ENCODE peak calls at places on chromosomes 5 and 9, in eight cellular contexts. Z is HepG2, T is endothelial cell of umbilical vein, F is transverse colon, W is HCT116, J is sigmoid colon, V is breast epithelium, G is spleen. K is an unnamed sample.
A peak's percentile ranks its signal among the peaks of the same experiment; 100 is the strongest.

GRCh38 chr9:137757613-137758029 is 120.0 kb upstream of the CACNA1B start:
- DNase-seq in Z (no peak), J (no peak), W (peak; percentile 19), G (no peak), V (no peak), T (no peak), F (peak; percentile 47), K (no peak)

GRCh38 chr9:112341741-112342140 is 8.3 kb upstream of the PTBP3 start:
- DNase-seq in V (no peak), F (no peak), Z (peak; percentile 52), J (no peak), W (no peak), G (no peak), T (no peak), K (no peak)

GRCh38 chr5:109485030-109485429 is 75.3 kb upstream of the PJA2 start:
- DNase-seq in J (peak; percentile 75), F (peak; percentile 78), W (no peak), Z (peak; percentile 92), T (peak; percentile 47), V (peak; percentile 45), G (no peak), K (no peak)

GRCh38 chr9:794386-794785 is 47.1 kb upstream of the DMRT1 start:
- DNase-seq in G (no peak), T (no peak), V (no peak), Z (no peak), F (no peak), J (no peak), W (no peak), K (no peak)

GRCh38 chr9:129052592-129052991 is 16.2 kb downstream of the MIGA2 start:
- DNase-seq in G (no peak), F (peak; percentile 96), T (no peak), W (peak; percentile 72), J (no peak), Z (no peak), V (peak; percentile 90), K (no peak)

GRCh38 chr9:135526089-135526729 is 5.0 kb downstream of the LCN1 start:
- DNase-seq in G (no peak), F (no peak), J (peak; percentile 35), V (no peak), T (no peak), W (no peak), Z (no peak), K (no peak)

GRCh38 chr9:76607730-76608475 is 148.9 kb downstream of the GCNT1 start:
- DNase-seq in F (no peak), G (no peak), T (no peak), Z (no peak), J (no peak), V (no peak), W (no peak), K (no peak)

GRCh38 chr5:68458416-68458815 is 242.9 kb downstream of the PIK3R1 start:
- DNase-seq in G (no peak), J (no peak), V (no peak), W (no peak), Z (no peak), T (no peak), F (no peak), K (no peak)

GRCh38 chr5:54774281-54775171 is 210.9 kb downstream of the ESM1 start:
- DNase-seq in W (no peak), G (peak; percentile 79), V (no peak), T (peak; percentile 7), J (peak; percentile 77), F (peak; percentile 30), Z (no peak), K (no peak)

GRCh38 chr5:74310967-74311930 is 329.3 kb downstream of the ENC1 start:
- DNase-seq in W (no peak), G (no peak), V (no peak), J (no peak), T (no peak), F (no peak), Z (no peak), K (no peak)

GRCh38 chr5:60754495-60754894 is 54.5 kb upstream of the DEPDC1B start:
- DNase-seq in G (no peak), W (no peak), V (no peak), T (no peak), Z (no peak), J (no peak), F (no peak), K (no peak)

GRCh38 chr9:83220737-83221136 is 157.8 kb upstream of the RASEF start:
- DNase-seq in T (peak; percentile 85), J (no peak), V (no peak), G (no peak), W (no peak), Z (peak; percentile 30), F (no peak), K (no peak)

GRCh38 chr5:56816546-56817081 is 1.3 kb downstream of the MAP3K1 start:
- DNase-seq in V (peak; percentile 47), Z (peak; percentile 84), W (no peak), J (peak; percentile 76), F (peak; percentile 75), T (peak; percentile 70), G (peak; percentile 93), K (no peak)

GRCh38 chr9:126564128-126564527 is 49.6 kb upstream of the LMX1B start:
- DNase-seq in G (peak; percentile 54), V (no peak), W (no peak), F (no peak), Z (no peak), J (no peak), T (no peak), K (no peak)

GRCh38 chr9:38068616-38068865 is 486 bp downstream of the SHB start:
- DNase-seq in G (no peak), J (peak; percentile 73), Z (no peak), W (no peak), F (peak; percentile 35), V (no peak), T (peak; percentile 61), K (no peak)

GRCh38 chr9:38067611-38067891 is 1.5 kb downstream of the SHB start:
- DNase-seq in Z (no peak), V (no peak), T (no peak), G (peak; percentile 82), J (peak; percentile 77), W (no peak), F (peak; percentile 43), K (no peak)

GRCh38 chr9:38067892-38068615 is 973 bp downstream of the SHB start:
- DNase-seq in V (no peak), T (no peak), J (peak; percentile 67), W (no peak), F (no peak), G (peak; percentile 86), Z (no peak), K (no peak)

GRCh38 chr9:38066907-38067610 is 2.0 kb downstream of the SHB start:
- DNase-seq in J (peak; percentile 84), W (no peak), T (peak; percentile 48), V (peak; percentile 55), F (peak; percentile 80), Z (no peak), G (peak; percentile 83), K (no peak)

DNA sequence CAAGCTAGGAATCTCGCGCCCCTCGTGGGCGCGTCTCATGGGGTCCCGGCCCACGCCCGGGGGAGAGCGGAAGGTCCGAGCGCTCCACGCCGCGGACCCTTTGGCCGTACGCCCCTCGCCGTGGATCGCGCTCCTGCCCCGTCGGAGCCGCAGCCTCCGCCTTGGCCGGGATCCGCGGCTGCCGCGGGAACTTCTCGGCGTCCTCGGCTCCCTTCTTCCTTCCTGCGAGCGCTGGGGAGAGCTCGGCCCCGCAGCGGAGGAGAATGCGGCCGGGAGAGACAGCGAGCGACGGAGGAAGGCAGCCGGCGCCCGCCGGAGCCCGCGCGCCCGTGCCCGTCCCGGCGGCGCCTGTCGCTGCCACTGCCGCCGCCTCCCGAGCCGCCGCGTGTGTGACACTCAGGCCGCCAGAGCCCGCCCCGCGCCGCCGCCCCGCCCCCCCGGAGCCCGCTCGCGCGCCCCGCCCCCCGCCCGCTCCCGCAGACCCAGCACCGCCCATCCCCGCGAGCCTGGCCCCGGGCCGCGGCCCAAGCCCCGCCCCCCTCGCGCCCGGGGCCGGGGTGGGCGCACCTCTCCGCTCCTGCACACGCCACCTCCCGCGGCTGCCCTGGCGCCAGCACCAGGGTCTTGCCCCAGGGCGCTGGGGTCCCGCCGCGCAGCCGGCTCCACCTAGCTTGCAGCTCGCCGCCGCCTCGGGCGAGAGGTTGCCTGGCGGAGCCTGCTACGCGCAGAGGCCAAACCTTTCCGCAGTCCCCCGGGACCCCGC is at the start of gene SHB:
- DNase-seq in W (no peak), V (peak; percentile 62), G (peak; percentile 95), J (peak; percentile 88), Z (peak; percentile 56), F (peak; percentile 88), T (peak; percentile 63), K (no peak)
- TF ChIP-seq CTCF in W (peak; percentile 33), V (peak; percentile 34), G (peak; percentile 22), J (peak; percentile 49), Z (no peak), F (no peak), T (peak; percentile 0), K (no peak)

GRCh38 chr9:13778486-13779110 is 499.1 kb upstream of the MPDZ start:
- DNase-seq in J (no peak), Z (no peak), F (no peak), W (no peak), V (no peak), T (no peak), G (no peak), K (no peak)
- TF ChIP-seq POLR2AphosphoS5 in J (no peak), Z (no peak), F (no peak), W (no peak), V (no peak), T (no peak), G (no peak), K (no peak)

GRCh38 chr5:146203011-146203871 is at the start of gene RBM27:
- DNase-seq in Z (peak; percentile 97), T (peak; percentile 99), W (peak; percentile 98), V (peak; percentile 97), J (peak; percentile 99), G (peak; percentile 97), F (peak; percentile 97), K (peak; percentile 99)
- TF ChIP-seq POLR2A in Z (peak; percentile 55), T (peak; percentile 71), W (no peak), V (peak; percentile 46), J (peak; percentile 62), G (no peak), F (peak; percentile 78), K (no peak)

GRCh38 chr9:70504814-70505213 is 90.4 kb upstream of the KLF9 start:
- DNase-seq in V (no peak), Z (no peak), T (no peak), W (no peak), F (no peak), G (no peak), J (no peak), K (no peak)

GRCh38 chr9:70506159-70506558 is 91.7 kb upstream of the KLF9 start:
- DNase-seq in J (no peak), G (no peak), V (no peak), Z (no peak), W (no peak), F (no peak), T (no peak), K (no peak)

GRCh38 chr9:70514273-70514672 is 99.8 kb upstream of the KLF9 start:
- DNase-seq in T (no peak), Z (no peak), J (no peak), W (no peak), V (no peak), G (no peak), F (no peak), K (no peak)

GRCh38 chr9:70511858-70512257 is 97.4 kb upstream of the KLF9 start:
- DNase-seq in T (no peak), Z (peak; percentile 6), V (no peak), J (no peak), W (no peak), G (no peak), F (no peak), K (no peak)

GRCh38 chr9:70510157-70510770 is 95.8 kb upstream of the KLF9 start:
- DNase-seq in Z (peak; percentile 12), T (peak; percentile 46), G (peak; percentile 69), V (no peak), J (no peak), F (peak; percentile 49), W (peak; percentile 24), K (no peak)
- TF ChIP-seq CTCF in Z (peak; percentile 51), T (peak; percentile 64), G (no peak), V (no peak), J (peak; percentile 19), F (peak; percentile 46), W (peak; percentile 92), K (no peak)

K was measured in vagina.